ENCODE peak calls at places on chromosome 3, in nine cellular contexts. R is psoas muscle; P is A673; H is lower lobe of right lung; U is heart left ventricle; Y is effector memory CD4-positive, alpha-beta T cell; W is PC-9; J is mucosa of descending colon; X is gastrocnemius medialis. I is an unnamed sample.
A peak's percentile ranks its signal among the peaks of the same experiment; 100 is the strongest.

GRCh38 chr3:74883690-74884089 is 269.2 kb upstream of the CNTN3 start:
- DNase-seq in R (no peak), P (peak; percentile 10), H (no peak), U (no peak), Y (no peak), W (no peak), J (no peak), X (no peak), I (no peak)

GRCh38 chr3:41148446-41148845 is 50.9 kb upstream of the CTNNB1 start:
- DNase-seq in R (no peak), P (no peak), H (no peak), U (no peak), Y (no peak), W (peak; percentile 54), J (no peak), X (no peak), I (no peak)

GRCh38 chr3:123834631-123835030 is 49.5 kb downstream of the MYLK start:
- DNase-seq in R (no peak), P (peak; percentile 73), H (no peak), U (no peak), Y (no peak), W (peak; percentile 80), J (no peak), X (no peak), I (no peak)

GRCh38 chr3:51621091-51621892 is 49.8 kb upstream of the TEX264 start:
- DNase-seq in R (no peak), P (no peak), H (no peak), U (no peak), Y (no peak), W (no peak), J (no peak), X (peak; percentile 21), I (no peak)

GRCh38 chr3:185823280-185824044 is 1.4 kb downstream of the IGF2BP2 start:
- DNase-seq in R (peak; percentile 22), P (peak; percentile 61), H (peak; percentile 69), U (peak; percentile 76), Y (no peak), W (no peak), J (peak; percentile 69), X (no peak), I (peak; percentile 88)

GRCh38 chr3:120793601-120794000 is 51.1 kb downstream of the GTF2E1 start:
- DNase-seq in R (no peak), P (no peak), H (no peak), U (no peak), Y (no peak), W (no peak), J (no peak), X (no peak), I (no peak)

GRCh38 chr3:3634326-3634725 is 164.9 kb upstream of the LRRN1 start:
- DNase-seq in R (no peak), P (no peak), H (no peak), U (no peak), Y (no peak), W (no peak), J (no peak), X (no peak), I (no peak)

GRCh38 chr3:119322021-119322522 is 27.9 kb downstream of the ARHGAP31 start:
- DNase-seq in R (no peak), P (no peak), H (no peak), U (no peak), Y (no peak), W (no peak), J (no peak), X (no peak), I (no peak)

GRCh38 chr3:176590722-176591121 is 606.6 kb downstream of the TBL1XR1 start:
- DNase-seq in R (no peak), P (peak; percentile 22), H (no peak), U (no peak), Y (no peak), W (no peak), J (no peak), X (no peak), I (no peak)

GRCh38 chr3:16842710-16843270 is 42.0 kb upstream of the PLCL2 start:
- DNase-seq in R (no peak), P (no peak), H (no peak), U (no peak), Y (no peak), W (no peak), J (no peak), X (no peak), I (no peak)

GRCh38 chr3:3586843-3587626 is 212.2 kb upstream of the LRRN1 start:
- DNase-seq in R (no peak), P (no peak), H (no peak), U (no peak), Y (no peak), W (no peak), J (no peak), X (no peak), I (no peak)

GRCh38 chr3:113769551-113769950 is 22.7 kb downstream of the ATP6V1A start:
- DNase-seq in R (no peak), P (peak; percentile 22), H (no peak), U (no peak), Y (no peak), W (peak; percentile 34), J (no peak), X (no peak), I (no peak)

GRCh38 chr3:72492240-72492639 is 356.0 kb downstream of the SHQ1 start:
- DNase-seq in R (peak; percentile 85), P (no peak), H (no peak), U (peak; percentile 68), Y (no peak), W (peak; percentile 74), J (peak; percentile 39), X (peak; percentile 38), I (peak; percentile 60)

GRCh38 chr3:71185733-71186455 is 397.6 kb downstream of the FOXP1 start:
- DNase-seq in R (no peak), P (peak; percentile 20), H (no peak), U (no peak), Y (no peak), W (no peak), J (no peak), X (no peak), I (no peak)

GRCh38 chr3:149586871-149587270 is 71.0 kb downstream of the WWTR1 start:
- DNase-seq in R (no peak), P (no peak), H (no peak), U (no peak), Y (no peak), W (peak; percentile 80), J (no peak), X (no peak), I (no peak)

GRCh38 chr3:36201546-36201945 is 178.8 kb upstream of the STAC start:
- DNase-seq in R (no peak), P (no peak), H (no peak), U (no peak), Y (no peak), W (no peak), J (no peak), X (no peak), I (no peak)

GRCh38 chr3:184322731-184323487 is 8.5 kb downstream of the EIF4G1 start:
- DNase-seq in R (peak; percentile 77), P (no peak), H (no peak), U (no peak), Y (no peak), W (no peak), J (no peak), X (peak; percentile 78), I (no peak)

DNA sequence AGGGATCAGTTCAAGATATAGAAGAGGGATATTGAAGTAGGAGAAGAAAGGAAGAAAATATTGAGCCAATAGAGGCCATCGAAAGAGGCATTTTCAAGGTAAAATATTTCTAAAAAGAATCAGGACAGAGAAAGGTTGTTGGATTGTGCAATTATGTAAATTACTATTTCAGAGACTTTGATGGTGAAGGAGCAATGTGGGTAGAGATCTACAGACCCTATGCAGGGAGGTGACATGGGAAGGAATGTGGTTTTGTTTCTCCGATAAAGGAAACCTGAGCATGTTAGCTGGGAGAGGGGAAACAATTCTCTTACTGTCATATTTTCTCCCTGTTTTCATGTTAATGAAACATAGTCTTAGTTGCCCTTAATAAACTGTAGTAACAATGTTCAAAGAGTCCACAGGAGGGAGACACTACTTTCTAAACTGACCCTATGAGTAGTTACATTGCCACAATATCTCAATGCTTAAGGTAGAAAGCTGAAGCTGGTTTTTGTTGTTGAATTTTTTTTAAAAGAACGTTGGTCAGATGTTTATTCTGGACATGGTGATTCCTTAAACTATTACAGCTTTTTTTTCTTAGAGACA is 133.3 kb downstream of the GRM7 start:
- DNase-seq in R (no peak), P (peak; percentile 25), H (no peak), U (no peak), Y (no peak), W (no peak), J (no peak), X (no peak), I (no peak)
- H3K9me3 ChIP-seq in R (no peaks in the 10 kb centered on the region), P (no peaks in the 10 kb centered on the region), H (peaks cover 8% of the 10 kb centered on the region), U (no peaks in the 10 kb centered on the region), Y (no peaks in the 10 kb centered on the region), W (no peaks in the 10 kb centered on the region), J (no peaks in the 10 kb centered on the region), X (no peaks in the 10 kb centered on the region), I (peaks cover 11% of the 10 kb centered on the region)

DNA sequence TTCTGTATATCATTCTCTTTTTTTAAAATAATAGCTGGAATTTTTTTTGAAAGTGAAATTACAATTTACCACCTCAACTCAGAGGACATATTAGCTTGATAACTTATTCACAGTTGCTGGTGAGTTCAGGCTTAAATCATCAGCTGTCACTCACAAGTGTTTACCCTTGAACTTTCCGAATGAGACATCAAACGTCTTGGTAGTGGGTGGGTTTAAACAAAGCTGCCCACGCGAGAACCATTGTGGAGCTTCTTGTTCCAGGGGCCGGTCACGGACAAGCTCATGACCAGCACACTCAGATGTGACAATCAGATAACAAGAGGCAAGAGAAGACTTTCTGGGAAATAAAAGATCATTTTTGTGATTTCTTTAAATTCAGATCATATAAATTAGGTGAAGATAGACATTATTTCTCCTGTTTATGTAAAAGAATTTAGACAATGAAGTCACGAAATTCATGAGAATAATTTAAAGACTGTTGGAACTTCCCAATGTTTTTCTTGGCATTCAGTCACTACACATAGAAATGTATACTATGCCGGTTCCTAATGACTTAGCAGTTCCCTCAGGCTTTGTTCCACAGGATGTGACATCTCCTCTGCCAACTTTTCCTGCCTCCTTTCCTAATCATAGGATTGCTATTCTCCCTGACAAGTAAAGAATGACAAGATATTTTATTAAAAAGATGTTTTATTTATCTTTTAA is 29.3 kb downstream of the BTD start:
- DNase-seq in R (no peak), P (peak; percentile 39), H (no peak), U (no peak), Y (no peak), W (peak; percentile 71), J (no peak), X (no peak), I (no peak)
- H3K4me1 ChIP-seq in R (peaks cover 38% of the 10 kb centered on the region), P (peaks cover 29% of the 10 kb centered on the region), H (peaks cover 23% of the 10 kb centered on the region), U (peaks cover 30% of the 10 kb centered on the region), Y (peaks cover under 1% of the 10 kb centered on the region), W (peaks cover 62% of the 10 kb centered on the region), J (peaks cover 2% of the 10 kb centered on the region), X (peaks cover 35% of the 10 kb centered on the region), I (peaks cover 6% of the 10 kb centered on the region)

GRCh38 chr3:115098354-115099073 is 48.6 kb downstream of the ZBTB20 start:
- DNase-seq in R (no peak), P (no peak), H (no peak), U (no peak), Y (no peak), W (no peak), J (no peak), X (no peak), I (no peak)
- H3K4me3 ChIP-seq in R (peak overlapping the region; percentile 68), P (peak overlapping the region; percentile 44), H (peak overlapping the region; percentile 50), U (no peak overlapping the region), Y (no peak overlapping the region), W (no peak overlapping the region), J (no peak overlapping the region), X (peak overlapping the region; percentile 56), I (peak overlapping the region; percentile 31)

DNA sequence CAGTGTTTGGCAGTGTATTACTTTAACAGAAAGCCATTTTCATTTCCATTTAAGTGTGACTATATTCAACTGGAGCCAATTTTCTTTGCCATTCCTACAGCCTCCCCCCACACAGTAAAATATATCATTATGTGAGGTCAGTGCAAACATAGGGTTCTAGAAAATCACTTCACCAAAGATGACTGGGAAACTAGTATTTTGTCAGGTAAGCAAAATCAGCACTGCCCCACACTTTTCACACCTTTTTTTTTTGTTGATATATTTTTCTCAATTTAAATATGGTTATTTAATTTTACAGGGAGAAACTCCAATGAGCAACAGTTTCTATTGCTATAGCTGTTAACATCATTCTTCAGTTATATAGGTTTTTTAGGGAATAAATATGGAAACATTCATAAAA is 29.7 kb downstream of the MKRN2OS start:
- DNase-seq in R (no peak), P (no peak), H (no peak), U (no peak), Y (no peak), W (no peak), J (no peak), X (no peak), I (no peak)
- H3K9me3 ChIP-seq in R (no peaks in the 10 kb centered on the region), P (no peaks in the 10 kb centered on the region), H (no peaks in the 10 kb centered on the region), U (no peaks in the 10 kb centered on the region), Y (no peaks in the 10 kb centered on the region), W (no peaks in the 10 kb centered on the region), J (no peaks in the 10 kb centered on the region), X (no peaks in the 10 kb centered on the region), I (no peaks in the 10 kb centered on the region)